ENCODE peak calls at places on chromosomes 13 and 19, in seven cellular contexts. One of them, this sample, is unnamed.

GRCh38 chr13:84844473-84844872 is 954.7 kb downstream of the SLITRK6 start:
- DNase-seq in left lung: no peak
- DNase-seq in pancreas: no peak
- DNase-seq in right cardiac atrium: no peak
- DNase-seq in A549: peak
- DNase-seq in HCT116: peak
- DNase-seq in heart right ventricle: no peak
- DNase-seq in this sample: no peak

GRCh38 chr19:16374436-16374835 is 49.8 kb downstream of the KLF2 start:
- DNase-seq in left lung: no peak
- DNase-seq in heart right ventricle: no peak
- DNase-seq in right cardiac atrium: no peak
- DNase-seq in HCT116: no peak
- DNase-seq in pancreas: no peak
- DNase-seq in A549: no peak
- DNase-seq in this sample: no peak

GRCh38 chr13:40485611-40486517 is 180.6 kb downstream of the FOXO1 start:
- DNase-seq in heart right ventricle: no peak
- DNase-seq in A549: no peak
- DNase-seq in pancreas: no peak
- DNase-seq in right cardiac atrium: no peak
- DNase-seq in HCT116: no peak
- DNase-seq in left lung: no peak
- DNase-seq in this sample: no peak

GRCh38 chr13:39575641-39576238 is 27.3 kb downstream of the LHFPL6 start:
- DNase-seq in pancreas: no peak
- DNase-seq in heart right ventricle: no peak
- DNase-seq in HCT116: no peak
- DNase-seq in left lung: no peak
- DNase-seq in A549: no peak
- DNase-seq in right cardiac atrium: no peak
- DNase-seq in this sample: no peak

GRCh38 chr13:49627831-49628652 is at the start of gene ARL11:
- DNase-seq in pancreas: no peak
- DNase-seq in right cardiac atrium: peak
- DNase-seq in HCT116: no peak
- DNase-seq in A549: no peak
- DNase-seq in left lung: peak
- DNase-seq in heart right ventricle: peak
- DNase-seq in this sample: no peak

GRCh38 chr13:108113407-108113806 is 101.9 kb downstream of the LIG4 start:
- DNase-seq in pancreas: no peak
- DNase-seq in A549: no peak
- DNase-seq in HCT116: no peak
- DNase-seq in left lung: no peak
- DNase-seq in right cardiac atrium: no peak
- DNase-seq in heart right ventricle: no peak
- DNase-seq in this sample: peak

GRCh38 chr13:105446197-105446596 is 1089.3 kb downstream of the EFNB2 start:
- DNase-seq in HCT116: no peak
- DNase-seq in A549: no peak
- DNase-seq in right cardiac atrium: no peak
- DNase-seq in left lung: no peak
- DNase-seq in heart right ventricle: no peak
- DNase-seq in pancreas: no peak
- DNase-seq in this sample: no peak

GRCh38 chr19:17703823-17704463 is 15.3 kb upstream of the MAP1S start:
- DNase-seq in A549: no peak
- DNase-seq in heart right ventricle: no peak
- DNase-seq in pancreas: no peak
- DNase-seq in left lung: no peak
- DNase-seq in HCT116: peak
- DNase-seq in right cardiac atrium: peak
- DNase-seq in this sample: no peak

GRCh38 chr19:34154401-34154800 is 17.9 kb upstream of the LSM14A start:
- DNase-seq in heart right ventricle: no peak
- DNase-seq in left lung: no peak
- DNase-seq in HCT116: no peak
- DNase-seq in right cardiac atrium: no peak
- DNase-seq in A549: no peak
- DNase-seq in pancreas: no peak
- DNase-seq in this sample: no peak

GRCh38 chr19:9128171-9128570 is 1.4 kb upstream of the OR7G3 start:
- DNase-seq in A549: no peak
- DNase-seq in pancreas: no peak
- DNase-seq in right cardiac atrium: no peak
- DNase-seq in HCT116: peak
- DNase-seq in left lung: no peak
- DNase-seq in heart right ventricle: no peak
- DNase-seq in this sample: peak

GRCh38 chr13:34462843-34463242 is 479.2 kb upstream of the NBEA start:
- DNase-seq in HCT116: peak
- DNase-seq in left lung: no peak
- DNase-seq in heart right ventricle: peak
- DNase-seq in right cardiac atrium: peak
- DNase-seq in pancreas: no peak
- DNase-seq in A549: peak
- DNase-seq in this sample: no peak

GRCh38 chr13:43329702-43330101 is 306.3 kb downstream of the DNAJC15 start:
- DNase-seq in A549: no peak
- DNase-seq in right cardiac atrium: no peak
- DNase-seq in heart right ventricle: no peak
- DNase-seq in left lung: no peak
- DNase-seq in pancreas: no peak
- DNase-seq in HCT116: no peak
- DNase-seq in this sample: no peak

GRCh38 chr13:66506979-66507378 is 723.2 kb downstream of the PCDH9 start:
- DNase-seq in A549: no peak
- DNase-seq in right cardiac atrium: no peak
- DNase-seq in HCT116: no peak
- DNase-seq in heart right ventricle: no peak
- DNase-seq in left lung: no peak
- DNase-seq in pancreas: no peak
- DNase-seq in this sample: no peak

GRCh38 chr13:30341815-30342570 is 34.6 kb upstream of the KATNAL1 start:
- DNase-seq in right cardiac atrium: peak
- DNase-seq in heart right ventricle: peak
- DNase-seq in HCT116: peak
- DNase-seq in left lung: peak
- DNase-seq in pancreas: peak
- DNase-seq in A549: no peak
- DNase-seq in this sample: peak

GRCh38 chr13:46613409-46614049 is 60.6 kb downstream of the LRCH1 start:
- DNase-seq in pancreas: no peak
- DNase-seq in left lung: no peak
- DNase-seq in HCT116: no peak
- DNase-seq in heart right ventricle: no peak
- DNase-seq in A549: no peak
- DNase-seq in right cardiac atrium: no peak
- DNase-seq in this sample: no peak

GRCh38 chr19:32691291-32691951 is at the start of gene NUDT19:
- DNase-seq in right cardiac atrium: peak
- DNase-seq in left lung: peak
- DNase-seq in heart right ventricle: peak
- DNase-seq in A549: peak
- DNase-seq in pancreas: peak
- DNase-seq in HCT116: peak
- DNase-seq in this sample: no peak

GRCh38 chr13:70253411-70253810 is 145.2 kb upstream of the KLHL1 start:
- DNase-seq in pancreas: no peak
- DNase-seq in HCT116: no peak
- DNase-seq in right cardiac atrium: no peak
- DNase-seq in heart right ventricle: no peak
- DNase-seq in A549: no peak
- DNase-seq in left lung: no peak
- DNase-seq in this sample: peak

GRCh38 chr19:7104783-7105447 is 35.4 kb downstream of the ZNF557 start:
- DNase-seq in pancreas: no peak
- DNase-seq in A549: no peak
- DNase-seq in HCT116: no peak
- DNase-seq in right cardiac atrium: no peak
- DNase-seq in heart right ventricle: no peak
- DNase-seq in left lung: peak
- DNase-seq in this sample: no peak

GRCh38 chr19:10122066-10122465 is 2.4 kb upstream of the EIF3G start:
- DNase-seq in HCT116: no peak
- DNase-seq in heart right ventricle: no peak
- DNase-seq in A549: no peak
- DNase-seq in left lung: no peak
- DNase-seq in right cardiac atrium: peak
- DNase-seq in pancreas: no peak
- DNase-seq in this sample: no peak

GRCh38 chr19:13396256-13397080 is 109.8 kb downstream of the CACNA1A start:
- DNase-seq in A549: peak
- DNase-seq in heart right ventricle: peak
- DNase-seq in right cardiac atrium: peak
- DNase-seq in left lung: peak
- DNase-seq in pancreas: no peak
- DNase-seq in HCT116: peak
- DNase-seq in this sample: no peak

GRCh38 chr19:2207991-2208860 is 27.9 kb downstream of the PLEKHJ1 start:
- DNase-seq in HCT116: no peak
- DNase-seq in right cardiac atrium: peak
- DNase-seq in pancreas: no peak
- DNase-seq in A549: no peak
- DNase-seq in left lung: no peak
- DNase-seq in heart right ventricle: peak
- DNase-seq in this sample: no peak

GRCh38 chr13:111328803-111329410 is 8.5 kb downstream of the TEX29 start:
- DNase-seq in A549: no peak
- DNase-seq in pancreas: no peak
- DNase-seq in HCT116: no peak
- DNase-seq in heart right ventricle: no peak
- DNase-seq in right cardiac atrium: no peak
- DNase-seq in left lung: no peak
- DNase-seq in this sample: no peak

GRCh38 chr19:3694361-3695123 is 5.7 kb downstream of the PIP5K1C start:
- DNase-seq in heart right ventricle: no peak
- DNase-seq in pancreas: peak
- DNase-seq in A549: no peak
- DNase-seq in HCT116: no peak
- DNase-seq in left lung: no peak
- DNase-seq in right cardiac atrium: no peak
- DNase-seq in this sample: no peak
- H3K27ac ChIP-seq in heart right ventricle: no peak
- H3K27ac ChIP-seq in pancreas: no peak
- H3K27ac ChIP-seq in A549: no peak
- H3K27ac ChIP-seq in HCT116: no peak
- H3K27ac ChIP-seq in left lung: no peak
- H3K27ac ChIP-seq in right cardiac atrium: no peak
- H3K27ac ChIP-seq in this sample: no peak

DNA sequence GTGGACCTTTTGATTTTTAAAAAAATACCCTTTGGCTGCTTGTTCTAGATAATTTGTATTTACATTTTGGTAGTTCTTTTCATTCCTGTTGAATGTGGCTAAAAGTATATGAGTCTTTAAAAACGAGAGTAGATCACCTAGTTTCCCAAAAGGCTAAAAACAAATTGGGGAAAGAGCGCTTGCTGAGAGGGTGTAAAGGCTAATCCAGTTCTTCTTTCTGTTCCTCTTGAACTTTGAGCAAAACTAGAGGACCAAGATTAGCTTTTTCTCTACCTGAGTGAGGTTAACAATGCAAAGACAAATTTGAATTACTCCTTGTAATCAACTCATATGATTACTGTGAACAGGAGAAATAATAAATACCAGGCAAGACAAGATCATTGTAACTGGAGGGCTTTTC is 2513.2 kb downstream of the PCDH9 start:
- DNase-seq in heart right ventricle: no peak
- DNase-seq in left lung: no peak
- DNase-seq in A549: no peak
- DNase-seq in pancreas: no peak
- DNase-seq in right cardiac atrium: no peak
- DNase-seq in HCT116: no peak
- DNase-seq in this sample: no peak
- H3K27ac ChIP-seq in heart right ventricle: no peak
- H3K27ac ChIP-seq in left lung: no peak
- H3K27ac ChIP-seq in A549: no peak
- H3K27ac ChIP-seq in pancreas: no peak
- H3K27ac ChIP-seq in right cardiac atrium: no peak
- H3K27ac ChIP-seq in HCT116: no peak
- H3K27ac ChIP-seq in this sample: no peak

DNA sequence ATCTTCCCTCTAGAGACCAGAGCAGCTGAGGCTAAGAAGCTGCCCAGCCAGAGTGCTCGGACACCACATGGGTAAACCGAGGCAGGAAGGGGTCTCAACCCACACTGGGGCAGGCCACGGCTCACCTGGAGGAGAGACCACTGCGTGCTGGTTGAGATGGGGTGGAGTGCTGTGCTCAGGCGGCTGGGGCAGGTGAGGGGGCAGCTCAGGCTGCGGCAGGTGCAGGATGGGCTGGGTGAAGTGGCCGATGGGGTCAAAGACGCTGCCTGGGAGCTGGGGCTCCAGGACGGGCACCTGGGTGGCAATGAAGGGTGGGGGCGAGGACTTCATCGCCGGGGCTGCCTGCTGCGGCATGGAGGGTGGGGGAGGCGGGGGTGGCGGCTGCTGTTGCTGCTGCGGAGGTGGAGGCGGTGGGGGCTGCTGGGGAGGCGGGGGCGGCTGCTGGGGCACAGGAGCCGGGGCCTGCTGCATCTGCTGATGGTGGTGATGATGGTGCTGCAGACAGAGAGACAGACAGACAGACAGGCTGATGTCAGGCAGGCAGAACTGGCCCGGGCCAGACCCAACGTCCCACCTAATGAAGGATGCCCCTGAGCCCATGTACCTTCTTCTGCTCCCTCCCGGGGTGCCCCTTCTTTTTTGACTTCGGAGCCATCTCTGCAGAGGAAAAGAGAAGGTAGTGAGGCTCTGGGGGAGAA is 12.0 kb upstream of the EPHX3 start:
- DNase-seq in A549: no peak
- DNase-seq in right cardiac atrium: no peak
- DNase-seq in left lung: no peak
- DNase-seq in HCT116: no peak
- DNase-seq in heart right ventricle: no peak
- DNase-seq in pancreas: no peak
- DNase-seq in this sample: no peak
- H3K27ac ChIP-seq in A549: no peak
- H3K27ac ChIP-seq in right cardiac atrium: no peak
- H3K27ac ChIP-seq in left lung: no peak
- H3K27ac ChIP-seq in HCT116: no peak
- H3K27ac ChIP-seq in heart right ventricle: no peak
- H3K27ac ChIP-seq in pancreas: no peak
- H3K27ac ChIP-seq in this sample: no peak

GRCh38 chr19:43688059-43688763 is 18.2 kb upstream of the PLAUR start:
- DNase-seq in heart right ventricle: no peak
- DNase-seq in right cardiac atrium: no peak
- DNase-seq in left lung: peak
- DNase-seq in A549: no peak
- DNase-seq in pancreas: no peak
- DNase-seq in HCT116: no peak
- DNase-seq in this sample: no peak
- H3K27ac ChIP-seq in heart right ventricle: no peak
- H3K27ac ChIP-seq in right cardiac atrium: no peak
- H3K27ac ChIP-seq in left lung: no peak
- H3K27ac ChIP-seq in A549: no peak
- H3K27ac ChIP-seq in pancreas: no peak
- H3K27ac ChIP-seq in HCT116: no peak
- H3K27ac ChIP-seq in this sample: no peak